ENCODE peak calls at places on chromosomes 6 and 20, in ten cellular contexts. R is right lobe of liver; A is breast epithelium; F is A549; T is lower leg skin; H is heart right ventricle; J is IMR-90; L is astrocyte of the spinal cord; C is T-cell; W is activated naive CD4-positive, alpha-beta T cell treated with Interleukin-2 at 50 U/mL for 16 hours. O is an unnamed sample.

GRCh38 chr6:79711167-79711566 is 80.0 kb downstream of the SH3BGRL2 start:
- DNase-seq in R (no peak), A (no peak), F (no peak), T (no peak), H (no peak), J (no peak), L (no peak), C (no peak), W (no peak), O (no peak)

GRCh38 chr6:2818593-2818992 is 23.1 kb downstream of the SERPINB1 start:
- DNase-seq in R (no peak), A (no peak), F (no peak), T (no peak), H (no peak), J (peak; percentile 66), L (peak; percentile 65), C (no peak), W (no peak), O (no peak)

GRCh38 chr6:117304446-117304845 is 39.1 kb downstream of the VGLL2 start:
- DNase-seq in R (no peak), A (no peak), F (no peak), T (no peak), H (no peak), J (no peak), L (no peak), C (no peak), W (no peak), O (no peak)

GRCh38 chr6:157330831-157331230 is 7.5 kb upstream of the TMEM242 start:
- DNase-seq in R (no peak), A (no peak), F (no peak), T (no peak), H (no peak), J (no peak), L (no peak), C (no peak), W (no peak), O (no peak)

GRCh38 chr6:137111296-137112066 is 62.0 kb downstream of the IL22RA2 start:
- DNase-seq in R (no peak), A (no peak), F (no peak), T (no peak), H (no peak), J (no peak), L (no peak), C (no peak), W (no peak), O (no peak)

GRCh38 chr6:1392813-1393640 is 3.7 kb downstream of the FOXF2 start:
- DNase-seq in R (no peak), A (no peak), F (no peak), T (peak; percentile 74), H (no peak), J (no peak), L (no peak), C (no peak), W (no peak), O (peak; percentile 61)

GRCh38 chr6:7604506-7604905 is 14.5 kb downstream of the SNRNP48 start:
- DNase-seq in R (no peak), A (no peak), F (no peak), T (no peak), H (no peak), J (no peak), L (no peak), C (no peak), W (no peak), O (no peak)

GRCh38 chr6:19150307-19150706 is 686.9 kb upstream of the ID4 start:
- DNase-seq in R (no peak), A (no peak), F (no peak), T (no peak), H (no peak), J (no peak), L (no peak), C (no peak), W (no peak), O (no peak)

GRCh38 chr20:258963-259362 is 1.4 kb downstream of the DEFB132 start:
- DNase-seq in R (no peak), A (no peak), F (peak; percentile 59), T (no peak), H (no peak), J (peak; percentile 16), L (peak; percentile 15), C (peak; percentile 17), W (no peak), O (no peak)

GRCh38 chr20:38706482-38706881 is 17.8 kb upstream of the SLC32A1 start:
- DNase-seq in R (no peak), A (no peak), F (no peak), T (no peak), H (no peak), J (no peak), L (no peak), C (no peak), W (no peak), O (no peak)

GRCh38 chr6:47905717-47906116 is 123.9 kb downstream of the OPN5 start:
- DNase-seq in R (no peak), A (no peak), F (no peak), T (no peak), H (no peak), J (no peak), L (no peak), C (no peak), W (no peak), O (no peak)

GRCh38 chr20:38973546-38974120 is 11.5 kb downstream of the DHX35 start:
- DNase-seq in R (no peak), A (no peak), F (no peak), T (no peak), H (peak; percentile 34), J (peak; percentile 77), L (peak; percentile 58), C (no peak), W (no peak), O (no peak)

GRCh38 chr6:51559059-51559458 is 528.4 kb downstream of the PKHD1 start:
- DNase-seq in R (peak; percentile 24), A (no peak), F (no peak), T (no peak), H (no peak), J (no peak), L (no peak), C (no peak), W (no peak), O (no peak)

GRCh38 chr6:134253681-134254080 is 64.2 kb downstream of the SGK1 start:
- DNase-seq in R (no peak), A (peak; percentile 25), F (no peak), T (no peak), H (no peak), J (peak; percentile 13), L (peak; percentile 60), C (no peak), W (no peak), O (no peak)

GRCh38 chr6:133254552-133255228 is 13.5 kb downstream of the EYA4 start:
- DNase-seq in R (no peak), A (no peak), F (peak; percentile 76), T (no peak), H (no peak), J (peak; percentile 83), L (peak; percentile 29), C (no peak), W (no peak), O (no peak)

GRCh38 chr6:17851001-17851719 is 136.3 kb downstream of the KIF13A start:
- DNase-seq in R (no peak), A (no peak), F (no peak), T (no peak), H (no peak), J (peak; percentile 55), L (peak; percentile 35), C (no peak), W (no peak), O (no peak)

GRCh38 chr6:88380083-88380482 is 213.9 kb upstream of the CNR1 start:
- DNase-seq in R (peak; percentile 47), A (peak; percentile 19), F (peak; percentile 23), T (peak; percentile 88), H (no peak), J (peak; percentile 18), L (peak; percentile 86), C (no peak), W (no peak), O (no peak)

GRCh38 chr20:11585752-11586352 is 331.8 kb upstream of the BTBD3 start:
- DNase-seq in R (no peak), A (no peak), F (peak; percentile 32), T (no peak), H (no peak), J (peak; percentile 22), L (peak; percentile 26), C (no peak), W (no peak), O (no peak)

GRCh38 chr20:2822073-2822472 is 5.9 kb downstream of the TMEM239 start:
- DNase-seq in R (no peak), A (peak; percentile 12), F (no peak), T (no peak), H (no peak), J (peak; percentile 30), L (peak; percentile 65), C (peak; percentile 67), W (peak; percentile 32), O (peak; percentile 45)

GRCh38 chr20:61628901-61629300 is 376.8 kb downstream of the CDH4 start:
- DNase-seq in R (no peak), A (no peak), F (no peak), T (no peak), H (no peak), J (no peak), L (peak; percentile 33), C (no peak), W (no peak), O (no peak)

GRCh38 chr6:113564401-113565161 is 292.6 kb upstream of the MARCKS start:
- DNase-seq in R (peak; percentile 43), A (peak; percentile 60), F (no peak), T (peak; percentile 89), H (peak; percentile 93), J (peak; percentile 92), L (peak; percentile 91), C (peak; percentile 2), W (no peak), O (peak; percentile 83)

GRCh38 chr6:16736856-16737255 is 24.4 kb downstream of the ATXN1 start:
- DNase-seq in R (no peak), A (no peak), F (no peak), T (no peak), H (no peak), J (no peak), L (no peak), C (no peak), W (no peak), O (no peak)

GRCh38 chr20:33753763-33754162 is 22.0 kb downstream of the ZNF341 start:
- DNase-seq in R (no peak), A (no peak), F (no peak), T (no peak), H (no peak), J (peak; percentile 38), L (no peak), C (no peak), W (no peak), O (no peak)

GRCh38 chr20:49644980-49645565 is 68.6 kb downstream of the B4GALT5 start:
- DNase-seq in R (no peak), A (no peak), F (no peak), T (no peak), H (no peak), J (peak; percentile 12), L (no peak), C (no peak), W (no peak), O (no peak)

GRCh38 chr6:121335111-121336008 is 1.1 kb upstream of the TBC1D32 start:
- DNase-seq in R (no peak), A (no peak), F (no peak), T (no peak), H (no peak), J (no peak), L (peak; percentile 10), C (no peak), W (no peak), O (no peak)

GRCh38 chr20:19211661-19212523 is 550 bp upstream of the SLC24A3 start:
- DNase-seq in R (peak; percentile 22), A (no peak), F (no peak), T (no peak), H (no peak), J (no peak), L (peak; percentile 15), C (no peak), W (no peak), O (no peak)

GRCh38 chr6:8175046-8175777 is 72.9 kb upstream of the EEF1E1 start:
- DNase-seq in R (no peak), A (no peak), F (no peak), T (no peak), H (no peak), J (no peak), L (no peak), C (no peak), W (no peak), O (no peak)

GRCh38 chr6:9647043-9647520 is 767.8 kb downstream of the TFAP2A start:
- DNase-seq in R (no peak), A (no peak), F (no peak), T (no peak), H (no peak), J (peak; percentile 8), L (no peak), C (no peak), W (no peak), O (no peak)

O was measured in suprapubic skin.